ENCODE peak calls at places on chromosomes 12 and 14, in seven cellular contexts. J is NCI-H1105; B is small intestine; D is GM19239; G is breast epithelium; A is activated effector memory CD4-positive, alpha-beta T cell treated with anti-CD3 and anti-CD28 coated beads, Interleukin-2, amount 50 U/mL, for 16 hours; E is RWPE1. P is an unnamed sample.

GRCh38 chr12:53677612-53678133 is 1.8 kb upstream of the ATP5MC2 start:
- DNase-seq in J (no peak), B (no peak), D (no peak), G (no peak), A (no peak), E (no peak), P (no peak)

GRCh38 chr14:35404496-35405303 is at the start of gene NFKBIA:
- DNase-seq in J (peak; percentile 82), B (peak; percentile 89), D (peak; percentile 64), G (peak; percentile 93), A (peak; percentile 98), E (peak; percentile 85), P (peak; percentile 89)

GRCh38 chr14:72606879-72607278 is 287.0 kb downstream of the DPF3 start:
- DNase-seq in J (no peak), B (no peak), D (no peak), G (no peak), A (no peak), E (no peak), P (no peak)

GRCh38 chr14:104374718-104375080 is 204.9 kb upstream of the C14orf180 start:
- DNase-seq in J (no peak), B (no peak), D (no peak), G (no peak), A (no peak), E (no peak), P (no peak)

GRCh38 chr12:58757422-58757821 is 162.9 kb downstream of the LRIG3 start:
- DNase-seq in J (no peak), B (no peak), D (no peak), G (no peak), A (no peak), E (no peak), P (no peak)

GRCh38 chr14:60723218-60724079 is 702 bp downstream of the SIX4 start:
- DNase-seq in J (peak; percentile 23), B (no peak), D (no peak), G (peak; percentile 57), A (peak; percentile 69), E (peak; percentile 27), P (peak; percentile 56)

GRCh38 chr14:23078692-23079116 is 16.2 kb downstream of the ACIN1 start:
- DNase-seq in J (no peak), B (peak; percentile 58), D (no peak), G (no peak), A (no peak), E (peak; percentile 77), P (no peak)

GRCh38 chr12:107331912-107332311 is 238.6 kb upstream of the CRY1 start:
- DNase-seq in J (no peak), B (no peak), D (no peak), G (no peak), A (no peak), E (no peak), P (no peak)

GRCh38 chr14:94042433-94043091 is 16.4 kb downstream of the OTUB2 start:
- DNase-seq in J (no peak), B (no peak), D (no peak), G (no peak), A (no peak), E (no peak), P (no peak)

GRCh38 chr12:112447106-112447505 is 28.4 kb downstream of the PTPN11 start:
- DNase-seq in J (no peak), B (no peak), D (no peak), G (no peak), A (no peak), E (no peak), P (no peak)

GRCh38 chr12:125467363-125467762 is 402.1 kb downstream of the AACS start:
- DNase-seq in J (no peak), B (no peak), D (no peak), G (no peak), A (no peak), E (no peak), P (no peak)

GRCh38 chr12:11630046-11630706 is 19.3 kb upstream of the ETV6 start:
- DNase-seq in J (peak; percentile 33), B (no peak), D (no peak), G (no peak), A (no peak), E (no peak), P (no peak)

GRCh38 chr12:49089831-49090773 is 4.5 kb downstream of the DHH start:
- DNase-seq in J (no peak), B (no peak), D (no peak), G (no peak), A (peak; percentile 79), E (no peak), P (peak; percentile 67)

GRCh38 chr12:24664151-24664550 is 284.8 kb downstream of the BCAT1 start:
- DNase-seq in J (no peak), B (no peak), D (no peak), G (no peak), A (no peak), E (no peak), P (no peak)

GRCh38 chr12:72230589-72230988 is 41.6 kb upstream of the TRHDE start:
- DNase-seq in J (no peak), B (no peak), D (no peak), G (no peak), A (no peak), E (no peak), P (no peak)

GRCh38 chr12:52162971-52163370 is 28.8 kb downstream of the KRT80 start:
- DNase-seq in J (no peak), B (no peak), D (no peak), G (no peak), A (no peak), E (no peak), P (no peak)

GRCh38 chr12:15256760-15257159 is 35.5 kb upstream of the RERG start:
- DNase-seq in J (no peak), B (no peak), D (no peak), G (no peak), A (no peak), E (no peak), P (no peak)

GRCh38 chr12:96425321-96425720 is 25.1 kb upstream of the CDK17 start:
- DNase-seq in J (no peak), B (no peak), D (no peak), G (no peak), A (no peak), E (peak; percentile 42), P (no peak)

GRCh38 chr14:95536036-95536577 is 1.3 kb downstream of the GLRX5 start:
- DNase-seq in J (no peak), B (no peak), D (no peak), G (no peak), A (no peak), E (no peak), P (no peak)

GRCh38 chr12:16021666-16022065 is 110.5 kb downstream of the DERA start:
- DNase-seq in J (no peak), B (peak; percentile 67), D (no peak), G (no peak), A (no peak), E (no peak), P (no peak)

GRCh38 chr12:49925433-49926194 is 21.9 kb upstream of the FAIM2 start:
- DNase-seq in J (no peak), B (no peak), D (no peak), G (no peak), A (peak; percentile 38), E (no peak), P (no peak)

GRCh38 chr12:121794532-121795028 is 1.1 kb upstream of the RHOF start:
- DNase-seq in J (no peak), B (no peak), D (peak; percentile 23), G (no peak), A (peak; percentile 83), E (no peak), P (no peak)

GRCh38 chr12:116302200-116303075 is 24.9 kb upstream of the MED13L start:
- DNase-seq in J (no peak), B (no peak), D (no peak), G (no peak), A (no peak), E (no peak), P (no peak)

GRCh38 chr14:35661875-35662274 is 127.9 kb downstream of the INSM2 start:
- DNase-seq in J (no peak), B (no peak), D (no peak), G (no peak), A (no peak), E (no peak), P (no peak)

GRCh38 chr14:21382886-21383847 is 652 bp downstream of the SUPT16H start:
- DNase-seq in J (peak; percentile 56), B (peak; percentile 36), D (no peak), G (no peak), A (peak; percentile 82), E (peak; percentile 52), P (peak; percentile 48)

GRCh38 chr14:23183479-23183878 is at the start of gene SLC7A8:
- DNase-seq in J (peak; percentile 43), B (peak; percentile 43), D (no peak), G (peak; percentile 68), A (peak; percentile 66), E (no peak), P (peak; percentile 38)

GRCh38 chr14:38951451-38951850 is 151.6 kb downstream of the SEC23A start:
- DNase-seq in J (no peak), B (no peak), D (no peak), G (no peak), A (no peak), E (peak; percentile 12), P (no peak)

GRCh38 chr14:21199611-21200570 is 44.0 kb upstream of the OR5AU1 start:
- DNase-seq in J (no peak), B (no peak), D (no peak), G (no peak), A (no peak), E (no peak), P (no peak)

GRCh38 chr12:20262131-20262530 is 106.2 kb upstream of the PDE3A start:
- DNase-seq in J (no peak), B (no peak), D (no peak), G (no peak), A (no peak), E (no peak), P (no peak)

GRCh38 chr12:51393676-51394545 is 2.7 kb upstream of the GALNT6 start:
- DNase-seq in J (no peak), B (peak; percentile 51), D (no peak), G (no peak), A (peak; percentile 81), E (peak; percentile 79), P (no peak)

GRCh38 chr14:97538749-97539388 is 741.7 kb downstream of the VRK1 start:
- DNase-seq in J (no peak), B (no peak), D (no peak), G (no peak), A (no peak), E (no peak), P (no peak)

GRCh38 chr14:21668377-21668776 is 5.2 kb downstream of the OR4E1 start:
- DNase-seq in J (no peak), B (no peak), D (no peak), G (no peak), A (no peak), E (peak; percentile 8), P (no peak)

GRCh38 chr12:19712041-19712440 is 272.7 kb downstream of the AEBP2 start:
- DNase-seq in J (no peak), B (no peak), D (no peak), G (no peak), A (no peak), E (peak; percentile 60), P (no peak)

GRCh38 chr12:48972213-48973021 is 882 bp upstream of the WNT10B start:
- DNase-seq in J (no peak), B (no peak), D (no peak), G (no peak), A (peak; percentile 74), E (no peak), P (no peak)

GRCh38 chr12:27635349-27635972 is 60.8 kb upstream of the REP15 start:
- DNase-seq in J (peak; percentile 9), B (peak; percentile 47), D (no peak), G (no peak), A (no peak), E (peak; percentile 34), P (no peak)

GRCh38 chr12:2323538-2324261 is 270.9 kb downstream of the CACNA1C start:
- DNase-seq in J (no peak), B (no peak), D (no peak), G (no peak), A (no peak), E (no peak), P (no peak)

GRCh38 chr12:122208073-122208820 is 4.7 kb downstream of the B3GNT4 start:
- DNase-seq in J (no peak), B (no peak), D (no peak), G (no peak), A (no peak), E (no peak), P (no peak)

GRCh38 chr12:108305520-108305919 is 33.6 kb downstream of the CMKLR1 start:
- DNase-seq in J (no peak), B (no peak), D (no peak), G (peak; percentile 70), A (no peak), E (peak; percentile 63), P (peak; percentile 86)

P was measured in dorsolateral prefrontal cortex.